ENCODE peak calls at places on chromosomes 13 and 19, in five cellular contexts. D, G, S, L and C are unnamed samples.

GRCh38 chr19:29678484-29679106 is 13.3 kb downstream of the PLEKHF1 start:
- DNase-seq in D (no peak), G (no peak), S (peak; percentile 49), L (no peak), C (no peak)

GRCh38 chr19:5369304-5369703 is 28.7 kb upstream of the PTPRS start:
- DNase-seq in D (no peak), G (no peak), S (no peak), L (no peak), C (no peak)

GRCh38 chr19:51274371-51274770 is 23.5 kb downstream of the SIGLECL1 start:
- DNase-seq in D (no peak), G (no peak), S (no peak), L (no peak), C (no peak)

GRCh38 chr13:108963846-108964600 is 334.6 kb downstream of the MYO16 start:
- DNase-seq in D (no peak), G (no peak), S (no peak), L (no peak), C (peak; percentile 65)

GRCh38 chr19:10812902-10813404 is 23.1 kb downstream of the TMED1 start:
- DNase-seq in D (no peak), G (no peak), S (peak; percentile 70), L (peak; percentile 38), C (peak; percentile 95)

GRCh38 chr13:85080726-85081125 is 718.5 kb downstream of the SLITRK6 start:
- DNase-seq in D (no peak), G (no peak), S (no peak), L (no peak), C (no peak)

GRCh38 chr19:566403-566802 is 6.0 kb upstream of the BSG start:
- DNase-seq in D (no peak), G (no peak), S (peak; percentile 52), L (no peak), C (peak; percentile 76)

GRCh38 chr13:47250141-47250540 is 353.3 kb upstream of the HTR2A start:
- DNase-seq in D (no peak), G (no peak), S (no peak), L (no peak), C (peak; percentile 89)

GRCh38 chr19:7900401-7900870 is 3.2 kb upstream of the MAP2K7 start:
- DNase-seq in D (no peak), G (no peak), S (no peak), L (no peak), C (no peak)

GRCh38 chr19:39823693-39824092 is 10.3 kb downstream of the DYRK1B start:
- DNase-seq in D (no peak), G (no peak), S (no peak), L (no peak), C (no peak)

GRCh38 chr13:25762795-25763377 is 288.9 kb downstream of the SHISA2 start:
- DNase-seq in D (no peak), G (no peak), S (no peak), L (no peak), C (no peak)

GRCh38 chr19:694481-695349 is 537 bp downstream of the PRSS57 start:
- DNase-seq in D (no peak), G (no peak), S (no peak), L (no peak), C (no peak)

GRCh38 chr13:79874396-79875360 is 393.7 kb downstream of the NDFIP2 start:
- DNase-seq in D (peak; percentile 37), G (no peak), S (no peak), L (no peak), C (peak; percentile 11)
- TF ChIP-seq CTCF in D (no peak), G (no peak), S (no peak), L (no peak), C (no peak)

GRCh38 chr19:49850487-49851342 is at the start of gene PTOV1:
- DNase-seq in D (peak; percentile 95), G (peak; percentile 93), S (peak; percentile 94), L (peak; percentile 97), C (peak; percentile 89)
- H3K4me3 ChIP-seq in D (peak within 1 kb of the TSS; percentile 88), G (peak within 1 kb of the TSS; percentile 70), S (peak within 1 kb of the TSS; percentile 44), L (peak within 1 kb of the TSS; percentile 89), C (peak within 1 kb of the TSS; percentile 90)

DNA sequence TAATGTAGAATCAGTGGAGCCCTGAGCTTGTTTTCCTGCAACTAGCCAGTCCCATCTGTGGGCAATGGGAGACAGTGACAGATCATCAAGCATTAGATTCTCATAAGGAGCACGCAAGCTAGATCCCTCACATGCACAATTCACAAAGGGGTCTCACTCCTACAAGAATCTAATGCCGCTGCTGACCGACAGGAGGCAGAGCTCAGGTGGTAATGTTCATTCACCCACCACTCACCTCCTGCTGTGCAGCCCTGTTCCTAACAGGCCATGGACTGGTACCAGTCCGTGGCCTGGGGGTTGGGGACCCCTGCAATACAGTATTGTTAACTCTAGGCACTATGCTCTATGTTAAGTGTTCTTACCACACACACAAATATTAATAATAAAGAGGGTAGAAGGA is 362.8 kb downstream of the RBM26 start:
- DNase-seq in D (no peak), G (no peak), S (no peak), L (no peak), C (no peak)
- TF ChIP-seq CTCF in D (no peak), G (no peak), S (no peak), L (no peak), C (no peak)

GRCh38 chr13:111219950-111220349 is 100.5 kb upstream of the TEX29 start:
- DNase-seq in D (no peak), G (no peak), S (no peak), L (no peak), C (no peak)
- H3K4me3 ChIP-seq in D (no peak overlapping the region), G (no peak overlapping the region), S (no peak overlapping the region), L (no peak overlapping the region), C (no peak overlapping the region)

DNA sequence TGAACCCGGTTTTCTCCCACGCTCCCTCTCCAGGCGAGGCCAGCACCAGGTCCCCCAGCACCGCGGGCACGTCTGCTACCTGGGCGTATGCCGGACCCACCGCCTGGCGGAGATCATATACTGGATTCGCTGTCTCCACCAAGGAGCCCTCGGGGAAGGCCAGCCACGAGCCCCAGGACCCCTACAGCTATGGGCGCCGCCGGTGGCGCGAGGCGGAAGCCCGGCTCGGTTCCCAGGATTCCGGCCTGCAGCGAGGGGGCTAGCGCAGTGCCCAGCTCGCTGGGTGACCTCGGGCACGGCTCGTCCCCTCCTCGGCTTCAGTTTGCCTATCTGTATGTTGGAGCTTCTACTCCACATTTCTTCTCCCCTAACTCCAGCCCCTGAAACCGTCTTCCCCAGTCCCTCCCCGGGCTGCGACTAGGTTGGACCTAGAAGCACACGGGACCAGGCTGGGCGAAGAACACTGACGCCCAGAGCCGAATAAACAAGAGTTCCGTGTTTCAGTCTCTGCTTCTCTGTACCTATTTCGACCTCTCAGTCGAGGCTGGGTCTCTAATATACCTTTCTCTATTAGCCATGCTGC is 752 bp upstream of the CPT1C start:
- DNase-seq in D (no peak), G (no peak), S (no peak), L (no peak), C (no peak)
- TF ChIP-seq CTCF in D (no peak), G (no peak), S (no peak), L (no peak), C (no peak)

DNA sequence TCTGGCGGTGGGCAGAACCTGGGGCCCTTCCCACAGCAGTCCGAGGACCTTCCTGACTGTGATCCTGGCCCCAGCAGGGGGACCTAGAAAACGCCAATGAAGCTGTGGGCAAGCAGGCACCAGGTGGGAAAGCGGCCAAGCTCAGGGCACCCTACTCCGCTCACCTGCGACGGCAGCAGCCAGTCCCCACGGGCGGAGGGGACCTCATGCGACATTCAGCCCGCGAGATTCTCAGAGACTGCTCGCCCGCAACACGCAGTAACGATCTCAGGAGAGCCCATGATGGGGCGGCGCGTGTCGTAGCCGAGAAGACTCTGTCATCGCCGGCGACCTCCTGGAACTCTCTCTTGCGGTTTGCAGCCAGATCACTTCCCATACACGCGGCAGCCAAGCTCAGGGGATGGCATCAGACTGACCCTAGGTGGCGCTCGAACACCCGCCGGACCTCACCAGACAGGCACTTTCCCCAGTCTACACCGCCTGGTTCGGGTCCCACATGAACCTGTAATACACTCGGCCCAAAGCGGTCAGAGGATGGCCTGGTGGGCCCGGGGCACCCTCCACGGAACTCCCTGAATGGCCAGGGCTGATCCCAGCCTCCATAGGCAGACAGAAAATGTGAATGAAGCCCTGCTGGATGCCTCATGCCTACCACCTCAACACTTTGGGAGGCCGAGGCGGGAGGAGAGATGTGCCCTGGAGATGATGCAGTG is 26.5 kb downstream of the MAN2B1 start:
- DNase-seq in D (peak; percentile 83), G (peak; percentile 82), S (peak; percentile 90), L (no peak), C (peak; percentile 80)
- H3K4me3 ChIP-seq in D (peak overlapping the region; percentile 38), G (no peak overlapping the region), S (no peak overlapping the region), L (no peak overlapping the region), C (peak overlapping the region; percentile 43)

GRCh38 chr13:86918682-86919081 is 752.5 kb upstream of the SLITRK5 start:
- DNase-seq in D (no peak), G (no peak), S (no peak), L (no peak), C (no peak)
- TF ChIP-seq CTCF in D (no peak), G (no peak), S (no peak), L (no peak), C (no peak)

GRCh38 chr19:18152444-18152816 is 533 bp upstream of the PIK3R2 start:
- DNase-seq in D (peak; percentile 87), G (peak; percentile 90), S (peak; percentile 98), L (peak; percentile 91), C (peak; percentile 95)

GRCh38 chr19:18149596-18149975 is 3.4 kb upstream of the PIK3R2 start:
- DNase-seq in D (no peak), G (no peak), S (no peak), L (no peak), C (no peak)

GRCh38 chr19:18152817-18153554 is at the start of gene PIK3R2:
- DNase-seq in D (peak; percentile 100), G (peak; percentile 95), S (peak; percentile 100), L (peak; percentile 86), C (peak; percentile 96)

GRCh38 chr19:18153555-18154134 is 682 bp downstream of the PIK3R2 start:
- DNase-seq in D (no peak), G (no peak), S (no peak), L (no peak), C (no peak)

GRCh38 chr19:18150776-18151624 is 2.0 kb upstream of the PIK3R2 start:
- DNase-seq in D (peak; percentile 59), G (no peak), S (peak; percentile 46), L (no peak), C (no peak)
- H3K4me3 ChIP-seq in D (no peak overlapping the region), G (no peak overlapping the region), S (no peak overlapping the region), L (no peak overlapping the region), C (no peak overlapping the region)

GRCh38 chr13:81639984-81640582 is 1299.2 kb upstream of the SPRY2 start:
- DNase-seq in D (no peak), G (no peak), S (peak; percentile 12), L (no peak), C (no peak)
- TF ChIP-seq CTCF in D (no peak), G (no peak), S (peak; percentile 36), L (peak; percentile 8), C (no peak)

DNA sequence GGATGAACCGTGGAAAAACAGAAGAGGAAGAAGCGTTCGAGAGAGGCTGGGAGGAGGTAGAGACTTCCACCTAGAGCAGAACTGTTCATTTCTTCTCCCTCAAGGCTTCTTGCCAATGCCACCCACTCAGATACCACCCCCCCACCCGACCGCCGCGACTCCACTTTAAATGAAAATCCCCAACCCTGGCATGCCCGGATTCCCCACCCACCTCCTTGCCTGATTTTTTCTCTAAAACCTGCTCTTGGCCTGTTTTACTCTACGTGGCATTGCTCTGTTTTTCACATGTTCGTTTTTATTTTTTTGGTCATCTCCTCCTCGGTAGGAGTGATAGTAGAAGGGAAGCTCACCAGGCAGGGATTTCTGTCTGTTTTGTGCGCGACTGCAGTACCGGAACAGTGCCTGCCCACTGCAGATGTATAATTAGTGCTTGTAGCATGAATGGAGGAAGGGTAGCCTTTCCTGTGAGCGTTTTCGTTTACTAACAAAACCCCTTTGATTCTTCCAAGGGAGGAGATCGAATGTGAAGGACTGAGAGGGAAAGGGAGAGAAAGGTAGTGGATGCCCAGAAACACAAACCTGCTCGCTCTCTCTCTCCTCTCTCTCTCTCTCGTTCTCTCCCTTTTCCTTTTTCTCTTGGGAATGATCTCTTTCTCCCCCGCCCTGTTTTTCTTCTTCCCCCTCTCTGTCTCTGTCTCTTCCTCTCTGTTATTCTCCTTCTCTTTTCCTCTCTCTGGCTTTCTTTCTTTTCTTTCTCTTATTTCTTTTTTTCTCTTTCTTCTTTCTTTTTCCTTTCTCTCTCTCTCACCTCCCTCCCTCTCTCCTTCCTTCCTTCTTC is 2.2 kb downstream of the CD70 start:
- DNase-seq in D (no peak), G (no peak), S (no peak), L (no peak), C (no peak)
- H3K4me3 ChIP-seq in D (no peak overlapping the region), G (peak overlapping the region; percentile 88), S (no peak overlapping the region), L (no peak overlapping the region), C (no peak overlapping the region)